ENCODE peak calls at places on chromosomes 2 and 18, in ten cellular contexts. N is cardiac muscle cell; C is A673; A is CD4-positive, CD25-positive, alpha-beta regulatory T cell; E is effector memory CD4-positive, alpha-beta T cell; U is CD8-positive, alpha-beta T cell; Z is fibroblast of lung; Y is Peyer's patch; P is endothelial cell of umbilical vein; T is tibial nerve. M is an unnamed sample.
A peak's percentile ranks its signal among the peaks of the same experiment; 100 is the strongest.

GRCh38 chr2:28356095-28356911 is 36.4 kb upstream of the FOSL2 start:
- DNase-seq in Z (peak; percentile 89), N (peak; percentile 90), E (no peak), U (no peak), A (no peak), C (peak; percentile 53), Y (peak; percentile 30), P (peak; percentile 89), T (peak; percentile 84), M (peak; percentile 97)

GRCh38 chr2:170928036-170928823 is 823 bp upstream of the GORASP2 start:
- DNase-seq in U (no peak), A (peak; percentile 11), Y (no peak), P (no peak), N (peak; percentile 6), T (no peak), E (no peak), Z (peak; percentile 5), C (peak; percentile 39), M (no peak)

GRCh38 chr2:75523313-75524275 is 37.1 kb downstream of the EVA1A start:
- DNase-seq in E (no peak), U (no peak), A (no peak), C (no peak), Z (peak; percentile 46), P (peak; percentile 31), T (no peak), Y (no peak), N (peak; percentile 60), M (no peak)

GRCh38 chr2:189162566-189162965 is 17.0 kb downstream of the COL5A2 start:
- DNase-seq in Z (no peak), U (no peak), Y (no peak), T (no peak), E (no peak), A (no peak), P (no peak), N (no peak), C (no peak), M (no peak)

GRCh38 chr2:44330801-44331200 is 30.5 kb downstream of the PREPL start:
- DNase-seq in E (no peak), P (no peak), C (no peak), T (no peak), Z (peak; percentile 12), U (no peak), Y (no peak), A (no peak), N (peak; percentile 77), M (no peak)

GRCh38 chr2:27583390-27583915 is 611 bp downstream of the ZNF512 start:
- DNase-seq in Z (peak; percentile 10), N (peak; percentile 16), P (no peak), A (no peak), Y (no peak), E (no peak), U (no peak), C (no peak), T (no peak), M (no peak)

GRCh38 chr2:213545964-213546363 is 261.7 kb downstream of the SPAG16 start:
- DNase-seq in E (no peak), Z (no peak), C (no peak), T (no peak), A (no peak), Y (no peak), N (no peak), P (no peak), U (no peak), M (no peak)

GRCh38 chr2:242012956-242013764 is 143.6 kb downstream of the RTP5 start:
- DNase-seq in A (no peak), N (no peak), T (no peak), Z (no peak), Y (no peak), P (no peak), C (no peak), U (no peak), E (no peak), M (peak; percentile 65)

GRCh38 chr2:160411167-160411566 is 82.4 kb downstream of the RBMS1 start:
- DNase-seq in U (peak; percentile 43), T (no peak), P (peak; percentile 71), A (peak; percentile 62), Z (no peak), Y (peak; percentile 57), N (peak; percentile 60), C (no peak), E (no peak), M (no peak)

GRCh38 chr2:240455719-240456606 is 20.5 kb downstream of the GPC1 start:
- DNase-seq in E (no peak), T (no peak), U (no peak), A (no peak), Z (no peak), N (no peak), P (no peak), Y (no peak), C (no peak), M (peak; percentile 83)

GRCh38 chr18:25253136-25253535 is 98.8 kb downstream of the ZNF521 start:
- DNase-seq in E (no peak), U (no peak), T (no peak), C (no peak), Y (no peak), N (no peak), Z (no peak), P (peak; percentile 63), A (no peak), M (no peak)

GRCh38 chr2:42059261-42059898 is 11.6 kb downstream of the PKDCC start:
- DNase-seq in C (no peak), E (no peak), Y (no peak), Z (no peak), A (no peak), U (no peak), N (no peak), P (no peak), T (no peak), M (no peak)
- H3K27ac ChIP-seq in C (peak overlapping the region; percentile 74), E (no peak overlapping the region), Y (peak overlapping the region; percentile 63), Z (no peak overlapping the region), A (no peak overlapping the region), U (no peak overlapping the region), N (peak overlapping the region; percentile 39), P (no peak overlapping the region), T (peak overlapping the region; percentile 72), M (no peak overlapping the region)

DNA sequence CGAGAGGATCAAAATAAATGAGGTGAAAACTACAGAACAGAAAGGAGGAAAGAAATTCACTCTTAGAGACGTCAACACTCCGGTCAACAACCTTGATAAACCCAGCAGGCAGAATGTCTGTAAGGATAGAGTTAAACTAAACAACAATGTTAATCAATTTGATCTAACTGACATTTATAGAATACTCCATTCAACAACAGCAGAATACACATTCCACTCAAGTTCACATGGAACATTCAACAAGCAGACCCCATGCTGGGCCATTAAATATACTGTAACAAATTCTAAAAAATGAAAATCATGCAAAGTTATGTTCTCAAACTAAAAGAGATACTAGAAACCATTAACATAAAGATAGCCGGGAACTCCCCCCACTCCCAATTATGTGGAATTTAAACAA is 41.8 kb downstream of the FAM210A start:
- DNase-seq in E (no peak), A (no peak), Y (no peak), U (no peak), N (no peak), Z (no peak), P (no peak), T (no peak), C (no peak), M (no peak)
- H3K27ac ChIP-seq in E (no peak overlapping the region), A (no peak overlapping the region), Y (no peak overlapping the region), U (no peak overlapping the region), N (no peak overlapping the region), Z (no peak overlapping the region), P (no peak overlapping the region), T (no peak overlapping the region), C (no peak overlapping the region), M (no peak overlapping the region)

GRCh38 chr2:3522851-3523481 is 3.6 kb upstream of the ADI1 start:
- DNase-seq in P (peak; percentile 75), E (no peak), U (no peak), Z (peak; percentile 65), A (no peak), N (peak; percentile 71), C (no peak), T (no peak), Y (no peak), M (no peak)
- H3K27ac ChIP-seq in P (peak overlapping the region; percentile 3), E (no peak overlapping the region), U (no peak overlapping the region), Z (peak overlapping the region; percentile 30), A (no peak overlapping the region), N (peak overlapping the region; percentile 21), C (no peak overlapping the region), T (no peak overlapping the region), Y (no peak overlapping the region), M (peak overlapping the region; percentile 77)

GRCh38 chr18:77088977-77089795 is 43.4 kb downstream of the MBP start:
- DNase-seq in C (no peak), N (no peak), E (no peak), U (no peak), A (no peak), P (no peak), T (no peak), Z (no peak), Y (no peak), M (peak; percentile 93)
- H3K27ac ChIP-seq in C (no peak overlapping the region), N (no peak overlapping the region), E (no peak overlapping the region), U (no peak overlapping the region), A (no peak overlapping the region), P (no peak overlapping the region), T (no peak overlapping the region), Z (no peak overlapping the region), Y (no peak overlapping the region), M (peak overlapping the region; percentile 80)

DNA sequence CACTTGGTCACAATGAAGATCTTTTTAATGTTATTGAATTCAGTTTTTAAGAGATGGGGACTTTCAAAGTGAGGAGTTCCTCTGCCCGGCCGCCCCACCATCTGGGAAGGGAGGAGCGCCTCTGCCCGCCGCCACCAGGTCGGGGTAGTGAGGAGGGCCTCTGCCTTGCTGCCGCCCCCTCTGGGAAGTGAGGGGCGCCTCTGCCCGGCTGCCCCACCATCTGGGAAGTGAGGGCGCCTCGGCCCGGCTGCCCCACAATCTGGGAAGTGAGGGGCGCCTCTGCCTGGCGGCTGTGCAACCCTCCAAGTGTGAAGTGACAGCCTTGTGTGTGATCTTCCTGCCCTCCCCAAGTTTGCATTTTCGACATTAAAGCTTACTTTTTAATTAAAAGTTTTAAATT is 899.3 kb downstream of the TRIB2 start:
- DNase-seq in C (no peak), E (no peak), A (no peak), N (no peak), U (no peak), T (no peak), Z (no peak), P (no peak), Y (no peak), M (no peak)
- H3K27ac ChIP-seq in C (no peak overlapping the region), E (no peak overlapping the region), A (no peak overlapping the region), N (no peak overlapping the region), U (no peak overlapping the region), T (no peak overlapping the region), Z (no peak overlapping the region), P (no peak overlapping the region), Y (no peak overlapping the region), M (no peak overlapping the region)

DNA sequence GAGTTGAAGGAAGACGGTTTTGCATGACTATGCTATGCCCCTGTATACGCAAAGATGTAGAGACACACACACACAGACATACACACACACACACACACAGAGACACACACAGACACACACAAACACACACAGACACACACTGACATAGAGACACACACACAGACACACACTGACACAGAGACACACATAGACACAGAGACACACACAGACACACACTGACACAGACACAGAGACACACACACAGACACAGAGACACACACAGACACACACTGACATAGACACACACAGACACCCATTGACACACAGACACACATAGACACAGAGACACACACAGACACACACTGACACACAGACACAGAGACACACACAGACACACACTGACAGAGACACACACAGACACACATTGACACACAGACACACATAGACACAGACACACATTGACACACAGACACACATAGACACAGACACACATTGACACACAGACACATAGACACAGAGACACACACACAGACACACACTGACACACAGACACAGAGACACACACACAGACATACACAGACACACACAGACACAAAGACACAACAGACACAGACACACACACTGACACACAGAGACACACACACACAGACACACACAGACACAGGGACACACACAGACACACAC is 121.3 kb downstream of the BCL2 start:
- DNase-seq in T (no peak), C (no peak), Z (no peak), N (no peak), U (no peak), E (no peak), Y (no peak), P (no peak), A (peak; percentile 67), M (no peak)
- H3K27ac ChIP-seq in T (no peak overlapping the region), C (peak overlapping the region; percentile 66), Z (no peak overlapping the region), N (no peak overlapping the region), U (peak overlapping the region; percentile 60), E (peak overlapping the region; percentile 58), Y (no peak overlapping the region), P (no peak overlapping the region), A (peak overlapping the region; percentile 71), M (no peak overlapping the region)

M was measured in kidney.